ENCODE peak calls at places on chromosomes 12 and 14, in five cellular contexts. L, N, Z, D and F are unnamed samples.

GRCh38 chr14:85535916-85536834 is 6.2 kb downstream of the FLRT2 start:
- DNase-seq in N (peak; percentile 92), Z (no peak), L (peak; percentile 76), D (peak; percentile 68), F (no peak)

GRCh38 chr14:101894365-101895113 is 69.8 kb upstream of the DYNC1H1 start:
- DNase-seq in Z (no peak), N (no peak), L (no peak), D (no peak), F (no peak)

GRCh38 chr12:110107369-110108281 is 16.5 kb upstream of the IFT81 start:
- DNase-seq in D (peak; percentile 93), N (peak; percentile 93), L (peak; percentile 93), Z (no peak), F (no peak)

GRCh38 chr12:106106129-106106566 is 32.6 kb downstream of the NUAK1 start:
- DNase-seq in L (no peak), Z (no peak), D (no peak), N (no peak), F (no peak)

GRCh38 chr12:53454710-53455109 is 2.8 kb downstream of the PCBP2 start:
- DNase-seq in D (no peak), Z (no peak), L (no peak), N (no peak), F (no peak)

GRCh38 chr12:112419269-112420133 is 754 bp downstream of the PTPN11 start:
- DNase-seq in L (peak; percentile 83), D (peak; percentile 90), Z (peak; percentile 29), N (peak; percentile 93), F (peak; percentile 59)

GRCh38 chr12:125263385-125263784 is 198.2 kb downstream of the AACS start:
- DNase-seq in L (no peak), Z (no peak), D (no peak), N (no peak), F (no peak)

GRCh38 chr12:59579616-59580015 is 16.2 kb upstream of the SLC16A7 start:
- DNase-seq in Z (no peak), N (no peak), D (no peak), L (no peak), F (no peak)

GRCh38 chr14:55535521-55536207 is 44.3 kb upstream of the KTN1 start:
- DNase-seq in N (no peak), D (no peak), L (no peak), Z (no peak), F (no peak)

GRCh38 chr12:116525418-116526001 is 33.7 kb upstream of the MAP1LC3B2 start:
- DNase-seq in Z (no peak), D (peak; percentile 94), N (peak; percentile 96), L (peak; percentile 92), F (no peak)

GRCh38 chr14:101128478-101129450 is 225.2 kb upstream of the RTL1 start:
- DNase-seq in N (no peak), Z (no peak), D (no peak), L (no peak), F (no peak)